ENCODE peak calls at places on chromosomes 6 and 20, in seven cellular contexts. One of them, this sample, is unnamed.

GRCh38 chr6:157096522-157096921 is 226.8 kb downstream of the TMEM242 start:
- DNase-seq in uterus: no peak
- DNase-seq in heart right ventricle: no peak
- DNase-seq in GM10248: no peak
- DNase-seq in GM12865: no peak
- DNase-seq in PC-9: no peak
- DNase-seq in CD8-positive, alpha-beta T cell: no peak
- DNase-seq in this sample: no peak

GRCh38 chr6:15675537-15676170 is 12.8 kb upstream of the DTNBP1 start:
- DNase-seq in heart right ventricle: no peak
- DNase-seq in uterus: no peak
- DNase-seq in PC-9: no peak
- DNase-seq in GM12865: no peak
- DNase-seq in GM10248: no peak
- DNase-seq in CD8-positive, alpha-beta T cell: no peak
- DNase-seq in this sample: no peak

GRCh38 chr6:140462495-140463311 is 1088.3 kb upstream of the CITED2 start:
- DNase-seq in heart right ventricle: no peak
- DNase-seq in PC-9: peak
- DNase-seq in GM12865: no peak
- DNase-seq in GM10248: no peak
- DNase-seq in uterus: no peak
- DNase-seq in CD8-positive, alpha-beta T cell: no peak
- DNase-seq in this sample: no peak

GRCh38 chr6:72911463-72912153 is 289.7 kb downstream of the KCNQ5 start:
- DNase-seq in GM10248: no peak
- DNase-seq in uterus: no peak
- DNase-seq in CD8-positive, alpha-beta T cell: no peak
- DNase-seq in PC-9: no peak
- DNase-seq in heart right ventricle: no peak
- DNase-seq in GM12865: no peak
- DNase-seq in this sample: no peak

GRCh38 chr20:1185781-1186334 is 1.1 kb upstream of the TMEM74B start:
- DNase-seq in uterus: no peak
- DNase-seq in heart right ventricle: peak
- DNase-seq in GM12865: peak
- DNase-seq in GM10248: peak
- DNase-seq in CD8-positive, alpha-beta T cell: peak
- DNase-seq in PC-9: no peak
- DNase-seq in this sample: peak

GRCh38 chr6:100512203-100512862 is 47.6 kb upstream of the SIM1 start:
- DNase-seq in heart right ventricle: no peak
- DNase-seq in GM12865: no peak
- DNase-seq in GM10248: no peak
- DNase-seq in uterus: no peak
- DNase-seq in CD8-positive, alpha-beta T cell: no peak
- DNase-seq in PC-9: no peak
- DNase-seq in this sample: no peak

GRCh38 chr6:100088009-100088408 is 94.0 kb upstream of the MCHR2 start:
- DNase-seq in GM10248: no peak
- DNase-seq in heart right ventricle: no peak
- DNase-seq in PC-9: no peak
- DNase-seq in GM12865: no peak
- DNase-seq in CD8-positive, alpha-beta T cell: no peak
- DNase-seq in uterus: no peak
- DNase-seq in this sample: no peak

GRCh38 chr20:33262658-33263065 is 20.4 kb upstream of the BPIFB1 start:
- DNase-seq in GM12865: peak
- DNase-seq in CD8-positive, alpha-beta T cell: no peak
- DNase-seq in heart right ventricle: peak
- DNase-seq in PC-9: peak
- DNase-seq in GM10248: no peak
- DNase-seq in uterus: no peak
- DNase-seq in this sample: no peak

GRCh38 chr6:53044071-53044470 is 21.1 kb upstream of the FBXO9 start:
- DNase-seq in PC-9: no peak
- DNase-seq in GM12865: no peak
- DNase-seq in GM10248: no peak
- DNase-seq in uterus: no peak
- DNase-seq in heart right ventricle: peak
- DNase-seq in CD8-positive, alpha-beta T cell: no peak
- DNase-seq in this sample: no peak

GRCh38 chr6:11748591-11748990 is 30.0 kb downstream of the ADTRP start:
- DNase-seq in heart right ventricle: no peak
- DNase-seq in uterus: no peak
- DNase-seq in CD8-positive, alpha-beta T cell: no peak
- DNase-seq in GM10248: no peak
- DNase-seq in GM12865: no peak
- DNase-seq in PC-9: no peak
- DNase-seq in this sample: no peak

GRCh38 chr6:76351275-76351674 is 278.8 kb upstream of the IMPG1 start:
- DNase-seq in GM12865: peak
- DNase-seq in PC-9: no peak
- DNase-seq in uterus: no peak
- DNase-seq in CD8-positive, alpha-beta T cell: no peak
- DNase-seq in heart right ventricle: no peak
- DNase-seq in GM10248: no peak
- DNase-seq in this sample: no peak
- TF ChIP-seq CTCF in GM12865: peak
- TF ChIP-seq CTCF in PC-9: peak
- TF ChIP-seq CTCF in uterus: no peak
- TF ChIP-seq CTCF in CD8-positive, alpha-beta T cell: no peak
- TF ChIP-seq CTCF in heart right ventricle: peak
- TF ChIP-seq CTCF in GM10248: peak
- TF ChIP-seq CTCF in this sample: no peak

DNA sequence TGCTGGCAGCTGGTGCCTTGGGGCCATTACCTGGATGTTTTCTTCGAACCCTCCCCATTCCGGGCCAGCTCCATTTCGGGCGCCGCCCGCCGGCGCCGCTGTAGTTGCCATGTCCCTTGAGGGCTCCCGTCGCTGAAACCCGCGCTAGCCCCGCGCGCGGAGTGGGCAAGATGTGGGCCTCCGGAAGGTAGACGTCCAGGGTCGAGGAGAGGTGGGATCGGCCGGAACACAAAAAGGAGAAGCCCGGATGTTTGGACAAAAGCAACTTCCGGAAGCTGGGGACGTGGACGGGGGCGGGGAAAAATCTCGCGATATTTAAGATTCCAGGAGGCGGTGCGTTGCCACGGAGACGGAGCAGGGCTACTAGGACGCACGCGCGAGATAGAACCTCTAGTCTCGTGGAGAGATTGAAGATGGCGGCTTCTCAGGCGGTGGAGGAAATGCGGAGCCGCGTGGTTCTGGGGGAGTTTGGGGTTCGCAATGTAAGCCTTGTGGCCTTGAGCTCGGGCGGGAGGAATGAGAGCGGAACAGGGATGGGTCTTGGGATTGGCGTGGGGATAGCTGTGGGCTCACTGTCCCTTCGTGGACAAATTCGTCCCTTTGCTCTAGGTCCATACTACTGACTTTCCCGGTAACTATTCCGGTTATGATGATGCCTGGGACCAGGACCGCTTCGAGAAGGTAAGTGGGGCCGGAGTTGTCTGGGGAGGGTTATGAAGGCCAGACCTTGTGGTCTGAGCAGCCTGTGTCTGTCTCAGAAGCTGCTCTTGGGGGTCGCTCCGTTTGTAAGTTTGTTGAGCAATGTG is at the start of the genes POLR1C and YIPF3:
- DNase-seq in GM10248: peak
- DNase-seq in GM12865: peak
- DNase-seq in uterus: peak
- DNase-seq in CD8-positive, alpha-beta T cell: peak
- DNase-seq in PC-9: peak
- DNase-seq in heart right ventricle: peak
- DNase-seq in this sample: peak
- TF ChIP-seq CTCF in GM10248: no peak
- TF ChIP-seq CTCF in GM12865: no peak
- TF ChIP-seq CTCF in uterus: no peak
- TF ChIP-seq CTCF in CD8-positive, alpha-beta T cell: no peak
- TF ChIP-seq CTCF in PC-9: no peak
- TF ChIP-seq CTCF in heart right ventricle: no peak
- TF ChIP-seq CTCF in this sample: no peak

GRCh38 chr6:82006027-82006738 is 241.4 kb downstream of the IBTK start:
- DNase-seq in heart right ventricle: no peak
- DNase-seq in PC-9: no peak
- DNase-seq in CD8-positive, alpha-beta T cell: no peak
- DNase-seq in GM10248: no peak
- DNase-seq in GM12865: peak
- DNase-seq in uterus: no peak
- DNase-seq in this sample: no peak
- TF ChIP-seq CTCF in heart right ventricle: peak
- TF ChIP-seq CTCF in PC-9: peak
- TF ChIP-seq CTCF in CD8-positive, alpha-beta T cell: no peak
- TF ChIP-seq CTCF in GM10248: peak
- TF ChIP-seq CTCF in GM12865: peak
- TF ChIP-seq CTCF in uterus: no peak
- TF ChIP-seq CTCF in this sample: no peak

DNA sequence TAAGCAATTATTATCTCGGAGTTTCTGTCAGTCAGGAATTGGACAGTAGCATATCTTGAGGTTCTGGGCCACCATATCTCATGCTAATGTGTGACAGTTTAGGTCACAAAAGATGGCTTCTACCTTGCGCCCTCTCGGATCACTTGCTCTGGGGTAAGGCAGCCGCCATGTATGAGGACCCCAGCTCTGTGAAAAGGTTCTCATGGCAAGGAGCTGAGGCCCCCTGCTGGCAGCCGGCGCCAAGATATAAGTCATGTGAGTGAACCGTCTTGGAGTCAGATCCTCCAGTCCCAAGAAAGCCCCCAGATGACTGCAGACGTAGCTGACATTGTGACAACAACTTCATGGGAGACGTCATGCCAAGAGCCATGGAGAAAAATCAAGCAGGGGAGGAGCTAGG is 670.8 kb downstream of the KIF16B start:
- DNase-seq in CD8-positive, alpha-beta T cell: no peak
- DNase-seq in heart right ventricle: no peak
- DNase-seq in GM10248: no peak
- DNase-seq in uterus: no peak
- DNase-seq in PC-9: no peak
- DNase-seq in GM12865: peak
- DNase-seq in this sample: no peak
- TF ChIP-seq CTCF in CD8-positive, alpha-beta T cell: no peak
- TF ChIP-seq CTCF in heart right ventricle: no peak
- TF ChIP-seq CTCF in GM10248: no peak
- TF ChIP-seq CTCF in uterus: no peak
- TF ChIP-seq CTCF in PC-9: peak
- TF ChIP-seq CTCF in GM12865: peak
- TF ChIP-seq CTCF in this sample: no peak

GRCh38 chr6:84172574-84172973 is 54.9 kb downstream of the CEP162 start:
- DNase-seq in heart right ventricle: no peak
- DNase-seq in GM10248: no peak
- DNase-seq in CD8-positive, alpha-beta T cell: no peak
- DNase-seq in PC-9: no peak
- DNase-seq in GM12865: no peak
- DNase-seq in uterus: no peak
- DNase-seq in this sample: no peak

GRCh38 chr6:84182001-84182400 is 45.4 kb downstream of the CEP162 start:
- DNase-seq in PC-9: no peak
- DNase-seq in GM10248: no peak
- DNase-seq in CD8-positive, alpha-beta T cell: no peak
- DNase-seq in uterus: no peak
- DNase-seq in GM12865: no peak
- DNase-seq in heart right ventricle: no peak
- DNase-seq in this sample: no peak

GRCh38 chr6:84172080-84172479 is 55.4 kb downstream of the CEP162 start:
- DNase-seq in uterus: no peak
- DNase-seq in PC-9: no peak
- DNase-seq in GM10248: no peak
- DNase-seq in GM12865: no peak
- DNase-seq in CD8-positive, alpha-beta T cell: no peak
- DNase-seq in heart right ventricle: no peak
- DNase-seq in this sample: no peak

DNA sequence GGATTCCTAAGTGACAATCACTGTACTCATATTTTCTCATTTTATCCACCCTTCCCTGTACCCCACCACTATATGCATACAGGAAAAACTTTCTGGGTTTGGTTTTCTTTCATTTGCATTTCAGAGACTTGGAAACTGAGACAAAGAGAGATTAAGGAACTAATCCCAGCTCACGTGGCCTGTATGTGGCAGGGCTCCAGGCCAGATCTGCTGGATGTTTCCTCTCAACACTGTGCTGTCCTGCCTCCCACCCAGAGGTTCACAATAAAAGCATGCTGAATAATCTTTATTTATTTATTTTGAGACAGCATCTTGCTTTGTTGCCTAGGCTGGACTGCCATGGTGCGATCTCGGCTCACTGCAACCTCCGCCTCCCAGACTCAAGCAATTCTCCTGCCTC is 50.2 kb downstream of the CEP162 start:
- DNase-seq in GM12865: no peak
- DNase-seq in heart right ventricle: no peak
- DNase-seq in GM10248: no peak
- DNase-seq in uterus: no peak
- DNase-seq in CD8-positive, alpha-beta T cell: no peak
- DNase-seq in PC-9: no peak
- DNase-seq in this sample: no peak
- TF ChIP-seq CTCF in GM12865: no peak
- TF ChIP-seq CTCF in heart right ventricle: no peak
- TF ChIP-seq CTCF in GM10248: no peak
- TF ChIP-seq CTCF in uterus: no peak
- TF ChIP-seq CTCF in CD8-positive, alpha-beta T cell: no peak
- TF ChIP-seq CTCF in PC-9: no peak
- TF ChIP-seq CTCF in this sample: no peak

GRCh38 chr20:58077282-58077681 is 151.2 kb downstream of the ANKRD60 start:
- DNase-seq in PC-9: no peak
- DNase-seq in uterus: no peak
- DNase-seq in GM10248: no peak
- DNase-seq in heart right ventricle: no peak
- DNase-seq in CD8-positive, alpha-beta T cell: no peak
- DNase-seq in GM12865: no peak
- DNase-seq in this sample: no peak
- TF ChIP-seq CTCF in PC-9: no peak
- TF ChIP-seq CTCF in uterus: no peak
- TF ChIP-seq CTCF in GM10248: no peak
- TF ChIP-seq CTCF in heart right ventricle: no peak
- TF ChIP-seq CTCF in CD8-positive, alpha-beta T cell: no peak
- TF ChIP-seq CTCF in GM12865: no peak
- TF ChIP-seq CTCF in this sample: no peak

DNA sequence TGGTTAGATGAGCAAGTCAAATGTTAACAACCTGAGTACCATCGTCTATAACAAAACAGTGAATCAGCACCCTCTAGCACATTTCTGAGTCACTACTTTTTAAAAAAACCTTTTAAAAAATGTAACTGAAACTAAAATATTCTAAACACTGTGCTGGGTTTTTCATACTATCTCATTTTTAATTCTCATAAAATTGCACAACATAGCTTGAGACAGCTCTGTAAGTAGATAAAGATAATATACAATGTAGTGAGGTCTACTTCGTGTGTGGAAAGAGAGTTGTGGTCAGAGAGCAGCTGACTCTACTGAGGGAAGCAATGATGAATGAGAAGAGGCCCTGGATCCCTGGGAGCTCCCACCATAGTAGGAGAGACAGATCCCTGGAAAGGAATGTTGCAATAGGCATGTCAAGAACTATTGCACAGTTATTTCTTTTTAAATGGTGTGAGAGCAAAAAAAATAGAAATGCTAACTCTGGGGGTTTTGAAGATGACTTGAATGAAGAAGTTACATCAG is 13.6 kb upstream of the CALHM6 start:
- DNase-seq in GM10248: no peak
- DNase-seq in heart right ventricle: no peak
- DNase-seq in uterus: no peak
- DNase-seq in GM12865: no peak
- DNase-seq in CD8-positive, alpha-beta T cell: no peak
- DNase-seq in PC-9: peak
- DNase-seq in this sample: no peak
- TF ChIP-seq CTCF in GM10248: peak
- TF ChIP-seq CTCF in heart right ventricle: peak
- TF ChIP-seq CTCF in uterus: no peak
- TF ChIP-seq CTCF in GM12865: no peak
- TF ChIP-seq CTCF in CD8-positive, alpha-beta T cell: no peak
- TF ChIP-seq CTCF in PC-9: no peak
- TF ChIP-seq CTCF in this sample: no peak

GRCh38 chr6:169935861-169936260 is 184.4 kb downstream of the ERMARD start:
- DNase-seq in GM12865: no peak
- DNase-seq in heart right ventricle: no peak
- DNase-seq in uterus: no peak
- DNase-seq in GM10248: no peak
- DNase-seq in CD8-positive, alpha-beta T cell: no peak
- DNase-seq in PC-9: no peak
- DNase-seq in this sample: no peak
- TF ChIP-seq CTCF in GM12865: no peak
- TF ChIP-seq CTCF in heart right ventricle: no peak
- TF ChIP-seq CTCF in uterus: no peak
- TF ChIP-seq CTCF in GM10248: no peak
- TF ChIP-seq CTCF in CD8-positive, alpha-beta T cell: no peak
- TF ChIP-seq CTCF in PC-9: no peak
- TF ChIP-seq CTCF in this sample: no peak

This sample was measured in natural killer cell.